ENCODE peak calls at places on chromosomes 5 and 9, in six cellular contexts. One of them, this sample, is unnamed.

GRCh38 chr9:125637264-125637663 is 69.7 kb downstream of the MAPKAP1 start:
- DNase-seq in right atrium auricular region: no peak
- DNase-seq in DMS153: no peak
- DNase-seq in omental fat pad: no peak
- DNase-seq in stimulated activated naive CD8-positive, alpha-beta T cell treated with anti-CD3 and anti-CD28 coated beads, Interleukin-15, Interleukin-2, amounts not matched to agents 100 U/mL and 50 U/mL, for 24 hours: no peak
- DNase-seq in T-helper 1 cell: no peak
- DNase-seq in this sample: no peak

GRCh38 chr5:137858223-137858916 is 9.3 kb upstream of the MYOT start:
- DNase-seq in right atrium auricular region: no peak
- DNase-seq in T-helper 1 cell: no peak
- DNase-seq in omental fat pad: no peak
- DNase-seq in DMS153: no peak
- DNase-seq in stimulated activated naive CD8-positive, alpha-beta T cell treated with anti-CD3 and anti-CD28 coated beads, Interleukin-15, Interleukin-2, amounts not matched to agents 100 U/mL and 50 U/mL, for 24 hours: no peak
- DNase-seq in this sample: no peak

GRCh38 chr5:40273936-40274335 is 405.8 kb upstream of the PTGER4 start:
- DNase-seq in right atrium auricular region: no peak
- DNase-seq in T-helper 1 cell: no peak
- DNase-seq in stimulated activated naive CD8-positive, alpha-beta T cell treated with anti-CD3 and anti-CD28 coated beads, Interleukin-15, Interleukin-2, amounts not matched to agents 100 U/mL and 50 U/mL, for 24 hours: no peak
- DNase-seq in DMS153: no peak
- DNase-seq in omental fat pad: no peak
- DNase-seq in this sample: no peak

GRCh38 chr5:171428168-171428658 is 8.8 kb downstream of the FGF18 start:
- DNase-seq in DMS153: no peak
- DNase-seq in right atrium auricular region: no peak
- DNase-seq in stimulated activated naive CD8-positive, alpha-beta T cell treated with anti-CD3 and anti-CD28 coated beads, Interleukin-15, Interleukin-2, amounts not matched to agents 100 U/mL and 50 U/mL, for 24 hours: no peak
- DNase-seq in omental fat pad: no peak
- DNase-seq in T-helper 1 cell: no peak
- DNase-seq in this sample: no peak

GRCh38 chr5:14706615-14707021 is 42.1 kb downstream of the OTULIN start:
- DNase-seq in omental fat pad: no peak
- DNase-seq in T-helper 1 cell: no peak
- DNase-seq in DMS153: no peak
- DNase-seq in right atrium auricular region: no peak
- DNase-seq in stimulated activated naive CD8-positive, alpha-beta T cell treated with anti-CD3 and anti-CD28 coated beads, Interleukin-15, Interleukin-2, amounts not matched to agents 100 U/mL and 50 U/mL, for 24 hours: no peak
- DNase-seq in this sample: no peak

GRCh38 chr5:150289551-150290390 is at the start of gene CAMK2A:
- DNase-seq in right atrium auricular region: no peak
- DNase-seq in DMS153: peak; percentile 5
- DNase-seq in stimulated activated naive CD8-positive, alpha-beta T cell treated with anti-CD3 and anti-CD28 coated beads, Interleukin-15, Interleukin-2, amounts not matched to agents 100 U/mL and 50 U/mL, for 24 hours: no peak
- DNase-seq in T-helper 1 cell: no peak
- DNase-seq in omental fat pad: no peak
- DNase-seq in this sample: no peak

GRCh38 chr5:37717613-37718431 is 122.0 kb downstream of the GDNF start:
- DNase-seq in omental fat pad: no peak
- DNase-seq in DMS153: peak; percentile 88
- DNase-seq in T-helper 1 cell: no peak
- DNase-seq in right atrium auricular region: no peak
- DNase-seq in stimulated activated naive CD8-positive, alpha-beta T cell treated with anti-CD3 and anti-CD28 coated beads, Interleukin-15, Interleukin-2, amounts not matched to agents 100 U/mL and 50 U/mL, for 24 hours: no peak
- DNase-seq in this sample: no peak

GRCh38 chr5:112004867-112005532 is 248.0 kb upstream of the NREP start:
- DNase-seq in stimulated activated naive CD8-positive, alpha-beta T cell treated with anti-CD3 and anti-CD28 coated beads, Interleukin-15, Interleukin-2, amounts not matched to agents 100 U/mL and 50 U/mL, for 24 hours: no peak
- DNase-seq in omental fat pad: no peak
- DNase-seq in T-helper 1 cell: no peak
- DNase-seq in DMS153: no peak
- DNase-seq in right atrium auricular region: no peak
- DNase-seq in this sample: no peak

GRCh38 chr9:92147030-92147853 is 32.0 kb upstream of the SPTLC1 start:
- DNase-seq in right atrium auricular region: peak; percentile 74
- DNase-seq in T-helper 1 cell: no peak
- DNase-seq in omental fat pad: no peak
- DNase-seq in DMS153: peak; percentile 53
- DNase-seq in stimulated activated naive CD8-positive, alpha-beta T cell treated with anti-CD3 and anti-CD28 coated beads, Interleukin-15, Interleukin-2, amounts not matched to agents 100 U/mL and 50 U/mL, for 24 hours: no peak
- DNase-seq in this sample: no peak

GRCh38 chr5:102956599-102956998 is 163.3 kb downstream of the GIN1 start:
- DNase-seq in T-helper 1 cell: no peak
- DNase-seq in right atrium auricular region: no peak
- DNase-seq in stimulated activated naive CD8-positive, alpha-beta T cell treated with anti-CD3 and anti-CD28 coated beads, Interleukin-15, Interleukin-2, amounts not matched to agents 100 U/mL and 50 U/mL, for 24 hours: no peak
- DNase-seq in omental fat pad: no peak
- DNase-seq in DMS153: no peak
- DNase-seq in this sample: no peak

GRCh38 chr9:72220589-72220988 is 71.3 kb downstream of the GDA start:
- DNase-seq in omental fat pad: no peak
- DNase-seq in right atrium auricular region: no peak
- DNase-seq in DMS153: no peak
- DNase-seq in T-helper 1 cell: no peak
- DNase-seq in stimulated activated naive CD8-positive, alpha-beta T cell treated with anti-CD3 and anti-CD28 coated beads, Interleukin-15, Interleukin-2, amounts not matched to agents 100 U/mL and 50 U/mL, for 24 hours: no peak
- DNase-seq in this sample: no peak

This sample was measured in D721Med.